ENCODE peak calls at places on chromosomes 3 and 15, in six cellular contexts. One of them, this sample, is unnamed.

GRCh38 chr3:119619094-119619493 is 21.4 kb downstream of the PLA1A start:
- DNase-seq in right lobe of liver: no peak
- DNase-seq in mesothelial cell of epicardium: no peak
- DNase-seq in bronchial epithelial cell: peak
- DNase-seq in body of pancreas: no peak
- DNase-seq in GM10248: no peak
- DNase-seq in this sample: no peak

GRCh38 chr15:38002883-38003477 is 68.5 kb downstream of the TMCO5A start:
- DNase-seq in GM10248: no peak
- DNase-seq in mesothelial cell of epicardium: no peak
- DNase-seq in body of pancreas: peak
- DNase-seq in bronchial epithelial cell: peak
- DNase-seq in right lobe of liver: peak
- DNase-seq in this sample: peak

GRCh38 chr3:139312416-139312815 is 31.4 kb upstream of the MRPS22 start:
- DNase-seq in bronchial epithelial cell: no peak
- DNase-seq in right lobe of liver: no peak
- DNase-seq in GM10248: no peak
- DNase-seq in mesothelial cell of epicardium: no peak
- DNase-seq in body of pancreas: no peak
- DNase-seq in this sample: no peak

GRCh38 chr3:149717391-149718056 is 34.8 kb downstream of the COMMD2 start:
- DNase-seq in GM10248: peak
- DNase-seq in mesothelial cell of epicardium: no peak
- DNase-seq in body of pancreas: peak
- DNase-seq in bronchial epithelial cell: peak
- DNase-seq in right lobe of liver: no peak
- DNase-seq in this sample: peak

GRCh38 chr3:114711321-114711891 is 417.6 kb downstream of the TIGIT start:
- DNase-seq in GM10248: no peak
- DNase-seq in right lobe of liver: no peak
- DNase-seq in bronchial epithelial cell: no peak
- DNase-seq in body of pancreas: no peak
- DNase-seq in mesothelial cell of epicardium: no peak
- DNase-seq in this sample: no peak

GRCh38 chr3:182118081-182118480 is 406.4 kb downstream of the SOX2 start:
- DNase-seq in GM10248: no peak
- DNase-seq in body of pancreas: no peak
- DNase-seq in mesothelial cell of epicardium: no peak
- DNase-seq in bronchial epithelial cell: peak
- DNase-seq in right lobe of liver: no peak
- DNase-seq in this sample: no peak

GRCh38 chr3:4174760-4175159 is 128.4 kb upstream of the SETMAR start:
- DNase-seq in GM10248: no peak
- DNase-seq in body of pancreas: no peak
- DNase-seq in bronchial epithelial cell: no peak
- DNase-seq in right lobe of liver: no peak
- DNase-seq in mesothelial cell of epicardium: no peak
- DNase-seq in this sample: no peak

GRCh38 chr15:87940763-87941162 is 315.8 kb downstream of the NTRK3 start:
- DNase-seq in body of pancreas: no peak
- DNase-seq in right lobe of liver: no peak
- DNase-seq in mesothelial cell of epicardium: no peak
- DNase-seq in GM10248: no peak
- DNase-seq in bronchial epithelial cell: no peak
- DNase-seq in this sample: no peak

GRCh38 chr15:47856071-47856470 is 138.8 kb downstream of the SEMA6D start:
- DNase-seq in body of pancreas: no peak
- DNase-seq in GM10248: no peak
- DNase-seq in bronchial epithelial cell: no peak
- DNase-seq in right lobe of liver: no peak
- DNase-seq in mesothelial cell of epicardium: no peak
- DNase-seq in this sample: no peak

GRCh38 chr3:45503904-45504651 is 90.5 kb upstream of the LIMD1 start:
- DNase-seq in bronchial epithelial cell: no peak
- DNase-seq in GM10248: no peak
- DNase-seq in mesothelial cell of epicardium: no peak
- DNase-seq in right lobe of liver: no peak
- DNase-seq in body of pancreas: no peak
- DNase-seq in this sample: no peak

GRCh38 chr3:128720891-128721290 is 5.1 kb upstream of the RAB7A start:
- DNase-seq in body of pancreas: no peak
- DNase-seq in mesothelial cell of epicardium: no peak
- DNase-seq in right lobe of liver: no peak
- DNase-seq in GM10248: no peak
- DNase-seq in bronchial epithelial cell: no peak
- DNase-seq in this sample: no peak

GRCh38 chr15:41978534-41978933 is 6.2 kb upstream of the EHD4 start:
- DNase-seq in GM10248: no peak
- DNase-seq in right lobe of liver: no peak
- DNase-seq in body of pancreas: no peak
- DNase-seq in bronchial epithelial cell: no peak
- DNase-seq in mesothelial cell of epicardium: no peak
- DNase-seq in this sample: no peak

GRCh38 chr3:155407971-155408370 is 114.5 kb upstream of the STRIT1 start:
- DNase-seq in body of pancreas: no peak
- DNase-seq in mesothelial cell of epicardium: no peak
- DNase-seq in bronchial epithelial cell: peak
- DNase-seq in GM10248: no peak
- DNase-seq in right lobe of liver: no peak
- DNase-seq in this sample: no peak

GRCh38 chr15:91945385-91945784 is 91.9 kb downstream of the SLCO3A1 start:
- DNase-seq in right lobe of liver: no peak
- DNase-seq in GM10248: no peak
- DNase-seq in body of pancreas: no peak
- DNase-seq in bronchial epithelial cell: no peak
- DNase-seq in mesothelial cell of epicardium: no peak
- DNase-seq in this sample: no peak

GRCh38 chr15:47484119-47484518 is 233.2 kb upstream of the SEMA6D start:
- DNase-seq in bronchial epithelial cell: no peak
- DNase-seq in mesothelial cell of epicardium: no peak
- DNase-seq in GM10248: no peak
- DNase-seq in body of pancreas: no peak
- DNase-seq in right lobe of liver: no peak
- DNase-seq in this sample: no peak

GRCh38 chr3:49017978-49018706 is at the start of gene DALRD3:
- DNase-seq in right lobe of liver: peak
- DNase-seq in mesothelial cell of epicardium: no peak
- DNase-seq in body of pancreas: peak
- DNase-seq in GM10248: peak
- DNase-seq in bronchial epithelial cell: peak
- DNase-seq in this sample: peak

GRCh38 chr3:177337548-177338331 is 140.5 kb upstream of the TBL1XR1 start:
- DNase-seq in GM10248: peak
- DNase-seq in bronchial epithelial cell: peak
- DNase-seq in mesothelial cell of epicardium: no peak
- DNase-seq in right lobe of liver: no peak
- DNase-seq in body of pancreas: no peak
- DNase-seq in this sample: peak

GRCh38 chr15:66294157-66294931 is 976 bp downstream of the DIS3L start:
- DNase-seq in mesothelial cell of epicardium: no peak
- DNase-seq in right lobe of liver: no peak
- DNase-seq in body of pancreas: peak
- DNase-seq in GM10248: peak
- DNase-seq in bronchial epithelial cell: peak
- DNase-seq in this sample: no peak

GRCh38 chr3:53254810-53255359 is 937 bp downstream of the TKT start:
- DNase-seq in GM10248: peak
- DNase-seq in bronchial epithelial cell: peak
- DNase-seq in mesothelial cell of epicardium: no peak
- DNase-seq in right lobe of liver: peak
- DNase-seq in body of pancreas: peak
- DNase-seq in this sample: peak

GRCh38 chr3:103181175-103181574 is 746.4 kb downstream of the ZPLD1 start:
- DNase-seq in GM10248: no peak
- DNase-seq in body of pancreas: no peak
- DNase-seq in bronchial epithelial cell: peak
- DNase-seq in right lobe of liver: no peak
- DNase-seq in mesothelial cell of epicardium: no peak
- DNase-seq in this sample: no peak

GRCh38 chr3:31165399-31165860 is 271.0 kb upstream of the GADL1 start:
- DNase-seq in body of pancreas: no peak
- DNase-seq in right lobe of liver: no peak
- DNase-seq in mesothelial cell of epicardium: no peak
- DNase-seq in GM10248: no peak
- DNase-seq in bronchial epithelial cell: peak
- DNase-seq in this sample: no peak

DNA sequence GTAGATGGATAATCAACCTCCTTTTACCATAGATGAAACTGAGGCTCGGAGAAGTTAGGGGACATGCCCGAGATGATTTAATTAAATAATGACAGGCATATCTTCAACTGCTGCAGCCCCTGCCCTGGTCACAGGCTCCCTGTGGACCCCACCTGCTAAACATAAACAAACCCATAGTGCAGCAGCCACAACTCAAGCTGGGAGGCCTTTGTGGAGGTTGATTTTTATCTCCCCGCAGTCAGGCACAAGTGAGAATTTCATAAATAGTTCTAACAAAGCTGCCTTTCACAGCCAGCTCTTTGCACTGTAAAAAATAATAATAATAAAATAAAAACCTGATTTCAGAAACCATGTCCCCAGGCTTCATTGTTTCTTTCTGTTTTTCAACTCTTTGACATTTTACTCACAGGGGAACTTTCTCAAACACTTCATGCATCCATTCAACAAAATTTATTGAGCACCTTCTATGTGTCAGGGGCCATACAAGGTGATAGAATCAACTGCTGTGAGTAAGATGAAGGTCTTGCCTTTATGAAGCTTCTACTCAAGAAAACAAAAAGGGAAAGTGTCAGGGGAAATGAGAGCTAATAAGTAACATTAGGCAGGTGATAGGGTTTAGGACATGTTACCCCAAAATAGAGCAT is 393.6 kb upstream of the PROK2 start:
- DNase-seq in body of pancreas: no peak
- DNase-seq in mesothelial cell of epicardium: no peak
- DNase-seq in bronchial epithelial cell: no peak
- DNase-seq in GM10248: no peak
- DNase-seq in right lobe of liver: no peak
- DNase-seq in this sample: no peak
- TF ChIP-seq CTCF in body of pancreas: no peak
- TF ChIP-seq CTCF in mesothelial cell of epicardium: no peak
- TF ChIP-seq CTCF in bronchial epithelial cell: no peak
- TF ChIP-seq CTCF in GM10248: no peak
- TF ChIP-seq CTCF in right lobe of liver: no peak
- TF ChIP-seq CTCF in this sample: no peak

DNA sequence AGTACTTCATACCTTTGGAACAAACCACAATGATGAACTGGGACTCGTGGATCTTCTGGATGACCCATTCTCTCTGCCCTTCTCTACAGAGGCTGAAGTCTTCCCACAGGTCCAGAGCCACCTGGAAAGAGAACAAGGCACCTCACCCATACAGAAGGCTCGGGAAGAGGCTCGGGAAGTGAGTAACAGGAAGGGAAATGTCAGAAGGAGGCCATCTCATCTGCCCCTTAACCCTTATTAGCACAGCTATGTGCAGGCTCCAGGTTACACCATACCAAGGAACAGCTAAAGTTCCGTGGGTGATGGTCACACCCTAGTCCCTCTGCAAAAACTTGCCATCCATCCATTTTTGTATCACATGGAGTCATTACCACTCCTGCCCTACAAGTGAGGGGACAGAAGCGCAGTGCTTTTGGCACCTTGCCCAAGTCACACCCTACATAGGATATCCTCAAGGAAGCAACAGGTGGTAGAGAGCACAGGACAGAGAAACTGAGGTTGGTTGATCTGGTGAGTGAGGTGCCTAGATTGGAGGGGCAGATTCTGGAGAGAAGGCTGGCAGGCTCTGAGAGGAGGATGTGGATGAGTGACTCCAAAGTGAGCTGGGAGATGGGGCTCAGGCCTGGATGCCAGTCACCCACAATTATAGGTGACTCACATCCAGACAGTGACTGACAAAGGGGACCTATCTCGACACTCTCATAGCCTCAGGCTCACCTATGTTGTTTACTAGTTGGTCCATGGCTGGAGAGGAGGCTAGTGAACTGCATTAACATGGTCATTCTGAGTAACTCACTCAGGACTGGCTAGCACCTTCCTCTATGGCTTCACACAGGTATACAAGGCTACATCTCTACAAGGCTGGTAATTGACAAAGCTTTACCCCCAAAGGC is 38.2 kb downstream of the SPATA12 start:
- DNase-seq in right lobe of liver: no peak
- DNase-seq in body of pancreas: no peak
- DNase-seq in bronchial epithelial cell: peak
- DNase-seq in mesothelial cell of epicardium: no peak
- DNase-seq in GM10248: no peak
- DNase-seq in this sample: no peak
- TF ChIP-seq CTCF in right lobe of liver: no peak
- TF ChIP-seq CTCF in body of pancreas: no peak
- TF ChIP-seq CTCF in bronchial epithelial cell: no peak
- TF ChIP-seq CTCF in mesothelial cell of epicardium: no peak
- TF ChIP-seq CTCF in GM10248: no peak
- TF ChIP-seq CTCF in this sample: no peak

DNA sequence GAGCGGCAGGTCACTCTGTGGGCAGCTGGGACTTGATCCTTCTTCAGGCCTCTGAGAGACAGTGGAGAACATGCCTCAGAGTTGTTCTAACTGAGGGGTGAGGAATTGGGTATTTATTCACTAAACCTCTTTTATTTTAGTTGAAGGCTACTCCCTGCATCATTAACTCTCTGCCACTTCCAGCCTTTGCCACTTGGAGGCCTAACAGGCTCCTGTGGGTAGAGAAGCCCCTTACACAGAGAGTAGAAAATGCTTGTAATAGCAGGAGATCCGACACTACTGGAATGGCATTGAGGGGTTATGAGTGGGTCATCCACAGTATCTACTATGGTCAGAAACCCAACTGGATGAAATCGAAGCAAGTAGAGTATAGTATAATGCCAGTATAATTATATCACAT is 81.7 kb downstream of the RYR3 start:
- DNase-seq in body of pancreas: no peak
- DNase-seq in GM10248: no peak
- DNase-seq in right lobe of liver: no peak
- DNase-seq in mesothelial cell of epicardium: no peak
- DNase-seq in bronchial epithelial cell: no peak
- DNase-seq in this sample: no peak
- TF ChIP-seq CTCF in body of pancreas: no peak
- TF ChIP-seq CTCF in GM10248: no peak
- TF ChIP-seq CTCF in right lobe of liver: no peak
- TF ChIP-seq CTCF in mesothelial cell of epicardium: no peak
- TF ChIP-seq CTCF in bronchial epithelial cell: no peak
- TF ChIP-seq CTCF in this sample: no peak

DNA sequence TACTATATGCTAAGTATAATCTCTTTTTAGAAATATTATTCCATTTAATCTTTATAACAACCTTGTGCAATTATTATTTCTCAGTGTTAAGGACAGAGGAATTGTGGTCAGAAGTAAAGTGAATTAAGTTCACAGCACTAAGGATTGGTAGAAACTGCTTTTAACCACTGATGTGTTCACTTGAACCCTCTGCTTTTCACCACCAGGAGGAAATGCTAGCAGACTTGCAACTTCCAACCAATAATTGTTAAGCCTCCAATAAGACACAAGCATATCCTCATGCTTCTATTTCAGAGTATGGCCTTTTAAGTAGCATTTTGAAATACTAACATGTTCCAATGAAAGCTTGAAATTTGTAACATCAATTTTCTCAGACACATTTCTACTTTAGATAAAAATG is 527.4 kb downstream of the SI start:
- DNase-seq in mesothelial cell of epicardium: no peak
- DNase-seq in GM10248: no peak
- DNase-seq in right lobe of liver: no peak
- DNase-seq in body of pancreas: no peak
- DNase-seq in bronchial epithelial cell: no peak
- DNase-seq in this sample: no peak
- TF ChIP-seq CTCF in mesothelial cell of epicardium: no peak
- TF ChIP-seq CTCF in GM10248: no peak
- TF ChIP-seq CTCF in right lobe of liver: no peak
- TF ChIP-seq CTCF in body of pancreas: no peak
- TF ChIP-seq CTCF in bronchial epithelial cell: no peak
- TF ChIP-seq CTCF in this sample: no peak

This sample was measured in GM20000.